ENCODE peak calls at places on chromosomes 16 and 17, in four cellular contexts. A, M, H and R are unnamed samples.

GRCh38 chr16:12317121-12317810 is 340.7 kb downstream of the SNX29 start:
- DNase-seq in M (no peak), A (no peak), H (no peak), R (no peak)

GRCh38 chr17:17412331-17412730 is 64.5 kb upstream of the MED9 start:
- DNase-seq in A (no peak), M (no peak), H (no peak), R (no peak)

GRCh38 chr17:59890720-59891119 is 2.0 kb downstream of the TUBD1 start:
- DNase-seq in H (no peak), M (no peak), A (no peak), R (no peak)

GRCh38 chr16:7381671-7382070 is 49.0 kb downstream of the RBFOX1 start:
- DNase-seq in A (no peak), M (no peak), H (no peak), R (no peak)

GRCh38 chr17:80886641-80887573 is 104.7 kb upstream of the CHMP6 start:
- DNase-seq in M (peak; percentile 9), A (peak; percentile 47), H (no peak), R (no peak)

GRCh38 chr17:12627177-12627629 is 38.5 kb upstream of the MYOCD start:
- DNase-seq in H (peak; percentile 84), M (no peak), A (no peak), R (no peak)

GRCh38 chr17:27563532-27563931 is 67.5 kb upstream of the LGALS9 start:
- DNase-seq in H (no peak), M (no peak), A (no peak), R (no peak)

GRCh38 chr17:81693491-81694360 is 9.4 kb upstream of the MRPL12 start:
- DNase-seq in H (no peak), A (no peak), M (no peak), R (no peak)

GRCh38 chr17:80012156-80012555 is 23.5 kb downstream of the TBC1D16 start:
- DNase-seq in H (no peak), A (no peak), M (no peak), R (no peak)

DNA sequence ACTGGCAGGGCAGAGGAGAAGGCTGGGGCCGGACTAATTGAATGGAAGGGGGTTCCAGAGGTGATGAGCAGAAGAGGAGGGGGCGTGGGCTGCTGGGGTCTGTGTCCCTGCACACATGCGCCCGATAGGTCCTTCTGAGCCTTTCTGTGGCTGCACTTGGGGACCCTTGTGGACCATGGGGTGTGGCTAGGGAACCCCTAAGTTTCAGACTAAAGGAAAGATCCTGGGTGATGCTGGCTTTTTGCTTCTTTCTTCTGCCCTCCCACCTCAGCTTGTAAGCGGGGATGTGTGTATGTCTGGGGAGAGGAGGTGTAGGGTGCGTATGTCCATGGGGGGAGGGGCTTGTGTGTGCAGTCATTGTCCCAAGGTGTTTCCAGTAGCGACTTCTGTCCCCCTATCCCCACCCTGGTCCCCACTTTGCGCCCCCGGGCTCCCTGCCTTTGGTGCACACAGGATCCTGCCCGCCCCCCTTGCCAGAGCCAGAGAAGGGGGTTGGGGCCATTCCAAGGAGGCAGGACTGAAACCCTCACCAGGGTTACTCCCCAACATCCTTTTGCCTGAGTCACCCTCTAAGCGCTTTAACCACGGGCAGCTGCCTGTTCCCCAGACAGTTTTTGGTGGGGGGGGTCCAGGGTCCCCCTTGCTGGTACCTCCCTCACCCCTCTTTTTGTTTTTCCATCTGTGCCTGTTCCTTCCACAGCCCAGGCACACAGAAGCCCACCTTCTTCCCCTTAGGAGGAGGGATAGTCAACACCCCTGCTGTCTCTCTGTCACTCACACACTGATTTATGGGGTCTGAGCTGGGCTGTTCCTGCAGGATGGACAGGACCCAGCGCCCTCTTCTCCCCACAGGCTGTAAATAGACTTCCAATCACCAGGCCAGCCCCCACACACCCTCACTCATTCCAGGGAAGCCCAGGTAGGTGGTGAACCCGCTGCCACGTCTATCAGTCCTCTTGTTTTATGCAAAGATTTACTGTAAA is 83.2 kb downstream of the ARHGAP23 start:
- DNase-seq in H (no peak), M (no peak), A (peak; percentile 58), R (no peak)
- H3K4me3 ChIP-seq in H (no peak overlapping the region), M (peak overlapping the region; percentile 52), A (no peak overlapping the region), R (no peak overlapping the region)

DNA sequence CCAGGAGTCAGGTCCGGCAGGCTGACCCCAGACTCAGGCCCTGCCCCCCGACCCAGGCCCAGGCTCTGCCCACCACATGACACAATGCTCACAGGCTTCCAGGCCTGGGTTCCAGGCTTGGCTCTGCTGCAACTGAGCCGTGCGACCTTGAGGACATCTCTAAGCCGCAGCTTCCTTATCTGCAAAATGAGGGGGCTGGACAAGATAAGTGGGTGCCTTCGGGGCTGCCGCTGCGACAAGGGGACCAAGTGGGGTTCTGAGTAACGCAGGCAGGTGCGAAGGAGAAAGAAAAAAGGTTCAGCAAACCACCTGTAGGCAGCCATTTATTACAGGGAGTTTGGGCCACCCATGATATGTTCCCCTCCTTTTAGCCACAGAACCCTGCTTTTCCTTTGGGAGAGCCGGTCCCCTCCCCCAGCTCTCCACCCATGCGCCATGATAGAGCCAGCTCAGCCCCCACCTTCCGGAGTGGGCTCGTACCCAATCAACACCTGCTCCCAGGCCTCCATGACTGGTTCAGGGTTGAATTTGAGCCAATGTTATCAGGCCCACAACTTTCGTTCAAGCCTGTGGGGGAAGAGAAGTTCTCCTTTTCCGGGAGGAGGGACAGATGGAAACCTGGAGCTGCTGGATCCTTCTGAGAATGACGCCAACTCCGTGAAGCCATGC is 38.2 kb downstream of the RTN4RL1 start:
- DNase-seq in M (no peak), H (no peak), A (no peak), R (no peak)
- H3K36me3 ChIP-seq in M (no peaks in the 10 kb centered on the region), H (no peaks in the 10 kb centered on the region), A (no peaks in the 10 kb centered on the region), R (no peaks in the 10 kb centered on the region)

GRCh38 chr17:48576479-48577309 is 1.5 kb downstream of the HOXB4 start:
- DNase-seq in M (no peak), H (peak; percentile 82), A (no peak), R (no peak)

GRCh38 chr17:48575673-48576478 is 2.3 kb downstream of the HOXB4 start:
- DNase-seq in A (no peak), H (no peak), M (no peak), R (no peak)

GRCh38 chr17:48577946-48578615 is at the start of gene HOXB4:
- DNase-seq in M (peak; percentile 68), H (peak; percentile 90), A (peak; percentile 81), R (peak; percentile 69)

GRCh38 chr17:48578616-48579560 is 738 bp upstream of the HOXB4 start:
- DNase-seq in M (no peak), A (no peak), H (no peak), R (no peak)

GRCh38 chr17:48577330-48577945 is 712 bp downstream of the HOXB4 start:
- DNase-seq in H (no peak), M (no peak), A (no peak), R (no peak)
- H3K27me3 ChIP-seq in H (no peaks in the 10 kb centered on the region), M (peaks cover 100% of the 10 kb centered on the region), A (peaks cover 1% of the 10 kb centered on the region), R (peaks cover 12% of the 10 kb centered on the region)

GRCh38 chr16:54931041-54931756 is 534 bp downstream of the IRX5 start:
- DNase-seq in A (peak; percentile 77), M (no peak), H (no peak), R (peak; percentile 24)
- H3K4me3 ChIP-seq in A (peak overlapping the region; percentile 89), M (peak overlapping the region; percentile 85), H (peak overlapping the region; percentile 46), R (no peak overlapping the region)

GRCh38 chr17:77286641-77287431 is 146.1 kb downstream of the SEC14L1 start:
- DNase-seq in H (peak; percentile 74), M (peak; percentile 43), A (peak; percentile 91), R (no peak)

GRCh38 chr17:77286391-77286640 is 145.5 kb downstream of the SEC14L1 start:
- DNase-seq in M (no peak), H (no peak), A (no peak), R (no peak)

GRCh38 chr17:77287432-77288068 is 146.8 kb downstream of the SEC14L1 start:
- DNase-seq in H (no peak), M (peak; percentile 54), A (peak; percentile 92), R (no peak)

GRCh38 chr17:77285594-77286390 is 145.0 kb downstream of the SEC14L1 start:
- DNase-seq in M (peak; percentile 50), H (peak; percentile 92), A (peak; percentile 77), R (no peak)

GRCh38 chr17:77288115-77288619 is 147.4 kb downstream of the SEC14L1 start:
- DNase-seq in A (peak; percentile 67), H (no peak), M (no peak), R (no peak)
- H3K36me3 ChIP-seq in A (no peaks in the 10 kb centered on the region), H (no peaks in the 10 kb centered on the region), M (no peaks in the 10 kb centered on the region), R (no peaks in the 10 kb centered on the region)

DNA sequence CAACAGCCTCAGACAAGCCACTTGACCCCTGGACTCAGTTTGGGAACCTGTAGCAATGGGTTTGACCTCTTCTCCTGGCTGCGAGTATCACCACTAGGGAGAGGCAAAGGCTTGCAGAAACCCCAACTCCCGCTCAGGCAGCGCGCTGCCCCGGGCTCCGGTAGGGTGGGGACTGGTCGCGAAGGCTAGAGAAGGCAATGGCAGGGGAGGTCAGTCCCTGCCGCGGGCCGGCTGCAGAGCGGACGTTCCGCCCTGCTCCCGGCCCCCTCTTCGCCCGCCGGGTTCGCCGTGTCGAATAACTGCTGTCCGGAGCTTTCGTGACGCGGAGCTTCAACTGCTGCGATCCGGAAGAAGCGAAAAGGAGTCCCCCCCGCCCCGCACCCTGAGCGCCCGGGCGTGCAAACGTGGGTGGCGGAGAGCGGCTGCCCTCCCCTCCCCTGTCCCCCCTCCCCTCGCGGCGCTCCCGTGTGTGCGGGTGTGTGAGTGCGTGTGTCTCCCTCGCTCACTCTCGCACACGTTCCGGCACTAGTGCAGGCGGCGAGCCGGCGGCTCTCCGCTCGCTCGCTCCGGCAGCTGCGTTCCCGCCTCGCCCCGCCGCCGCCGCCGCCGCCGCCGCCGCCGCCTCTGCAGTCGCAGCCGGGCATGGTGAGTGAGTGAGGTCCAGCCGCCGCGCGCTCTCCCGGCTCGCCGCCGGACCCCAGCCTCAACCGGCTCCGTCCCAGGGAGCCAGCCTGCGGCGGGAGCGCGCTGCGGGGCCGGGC is 792 bp upstream of the SHISA6 start:
- DNase-seq in M (no peak), A (peak; percentile 54), H (no peak), R (no peak)
- H3K27me3 ChIP-seq in M (peaks cover 98% of the 10 kb centered on the region), A (no peaks in the 10 kb centered on the region), H (no peaks in the 10 kb centered on the region), R (peaks cover 5% of the 10 kb centered on the region)

DNA sequence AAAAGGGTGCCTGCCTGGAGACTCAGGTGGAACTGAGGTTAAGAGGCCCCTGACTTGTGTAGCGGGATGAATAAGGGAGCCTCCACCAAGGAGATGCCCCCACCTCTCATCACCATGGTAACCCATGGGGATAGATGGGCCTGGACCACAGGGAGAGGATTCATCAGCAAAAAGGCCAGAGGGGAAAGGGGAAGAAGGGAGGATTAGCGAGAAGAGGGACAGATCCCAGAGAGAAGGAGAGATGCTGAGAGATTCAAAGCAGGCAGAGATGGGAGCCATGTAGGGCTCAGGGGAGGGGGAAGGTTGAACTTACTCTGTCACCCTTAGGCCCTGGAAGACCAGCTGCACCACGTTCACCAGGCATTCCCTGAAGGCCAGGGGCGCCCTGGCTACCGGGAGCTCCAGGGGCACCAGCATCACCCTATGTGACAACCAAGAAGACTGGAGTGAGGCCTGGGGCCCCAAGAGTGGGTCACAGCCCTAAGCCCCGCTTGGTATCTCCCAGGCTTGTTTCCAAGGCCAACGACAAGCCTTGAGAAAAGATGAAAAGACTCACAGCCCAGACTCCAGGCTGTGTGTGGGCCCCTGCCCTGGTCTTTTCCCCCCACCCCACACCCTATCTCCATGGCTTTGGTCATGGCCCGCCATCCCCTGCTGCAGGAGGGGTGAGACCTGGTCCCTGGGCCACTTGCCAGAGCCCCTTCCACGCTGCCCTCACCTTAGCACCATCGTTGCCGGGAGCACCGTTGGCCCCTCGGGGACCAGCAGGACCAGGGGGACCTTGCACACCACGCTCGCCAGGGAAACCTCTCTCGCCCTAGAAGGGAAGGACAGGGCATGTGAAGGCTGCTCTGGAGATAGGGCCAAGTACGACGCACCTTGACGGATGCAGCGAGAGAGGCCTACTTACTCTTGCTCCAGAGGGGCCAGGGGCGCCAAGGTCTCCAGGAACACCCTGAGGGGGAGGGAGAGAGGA is 10.1 kb downstream of the COL1A1 start:
- DNase-seq in H (no peak), A (no peak), M (no peak), R (no peak)
- H3K4me3 ChIP-seq in H (no peak overlapping the region), A (no peak overlapping the region), M (no peak overlapping the region), R (no peak overlapping the region)